ENCODE peak calls at places on chromosomes 6 and 20, in seven cellular contexts. S, E, O, T, Q, L and A are unnamed samples.
A peak's percentile ranks its signal among the peaks of the same experiment; 100 is the strongest.

GRCh38 chr20:50744143-50744792 is 12.9 kb downstream of the PARD6B start:
- DNase-seq in E (no peak), O (peak; percentile 42), L (no peak), S (no peak), Q (peak; percentile 96), T (peak; percentile 72), A (no peak)

GRCh38 chr20:58576590-58576944 is 61.4 kb upstream of the APCDD1L start:
- DNase-seq in T (no peak), O (no peak), E (no peak), Q (no peak), L (peak; percentile 51), S (no peak), A (no peak)

GRCh38 chr6:12138377-12138776 is 126.3 kb downstream of the HIVEP1 start:
- DNase-seq in Q (no peak), E (no peak), T (no peak), S (no peak), O (no peak), L (no peak), A (no peak)

GRCh38 chr20:58982406-58983114 is 1.5 kb downstream of the NELFCD start:
- DNase-seq in L (no peak), O (no peak), E (no peak), S (no peak), Q (no peak), T (no peak), A (no peak)

GRCh38 chr20:52340036-52340634 is 148.6 kb upstream of the ZFP64 start:
- DNase-seq in E (no peak), T (no peak), S (no peak), Q (peak; percentile 21), O (peak; percentile 21), L (no peak), A (no peak)

GRCh38 chr20:60718743-60719142 is 533.3 kb upstream of the CDH4 start:
- DNase-seq in S (no peak), E (no peak), T (no peak), Q (no peak), O (no peak), L (no peak), A (no peak)

GRCh38 chr6:96499781-96500180 is 21.8 kb upstream of the UFL1 start:
- DNase-seq in T (no peak), Q (no peak), S (no peak), E (no peak), L (peak; percentile 74), O (no peak), A (no peak)

GRCh38 chr20:20070871-20071726 is 18.8 kb downstream of the CFAP61 start:
- DNase-seq in L (no peak), S (no peak), Q (no peak), E (no peak), T (no peak), O (no peak), A (no peak)

GRCh38 chr6:148735996-148736395 is 10.8 kb upstream of the UST start:
- DNase-seq in Q (no peak), T (no peak), L (no peak), E (no peak), S (no peak), O (no peak), A (no peak)

GRCh38 chr6:41039060-41039998 is at the start of gene UNC5CL:
- DNase-seq in O (peak; percentile 22), T (peak; percentile 67), E (no peak), L (no peak), S (no peak), Q (peak; percentile 97), A (no peak)

GRCh38 chr6:42294759-42295158 is 77.1 kb upstream of the MRPS10 start:
- DNase-seq in S (no peak), Q (peak; percentile 86), O (peak; percentile 13), E (no peak), T (peak; percentile 67), L (no peak), A (peak; percentile 90)

GRCh38 chr6:131042664-131043063 is 20.4 kb downstream of the EPB41L2 start:
- DNase-seq in L (no peak), E (no peak), T (no peak), O (no peak), Q (no peak), S (no peak), A (no peak)

GRCh38 chr6:166927240-166927941 is 29.0 kb downstream of the RNASET2 start:
- DNase-seq in S (no peak), O (no peak), L (peak; percentile 36), Q (no peak), T (no peak), E (no peak), A (no peak)

GRCh38 chr6:11535801-11536230 is 1.7 kb upstream of the TMEM170B start:
- DNase-seq in L (no peak), S (peak; percentile 93), O (peak; percentile 90), E (no peak), Q (peak; percentile 29), T (peak; percentile 57), A (no peak)

GRCh38 chr6:112330071-112330876 is 16.9 kb upstream of the RFPL4B start:
- DNase-seq in O (peak; percentile 79), S (no peak), E (no peak), L (no peak), Q (no peak), T (peak; percentile 17), A (peak; percentile 36)

GRCh38 chr20:2042400-2042799 is 48.5 kb upstream of the PDYN start:
- DNase-seq in Q (peak; percentile 7), S (no peak), E (no peak), T (no peak), O (no peak), L (no peak), A (no peak)

GRCh38 chr6:57216235-57217101 is 5.6 kb downstream of the RAB23 start:
- DNase-seq in S (no peak), L (no peak), T (no peak), O (no peak), E (no peak), Q (no peak), A (no peak)

GRCh38 chr6:121305957-121306607 is 28.2 kb downstream of the TBC1D32 start:
- DNase-seq in O (peak; percentile 54), T (no peak), E (peak; percentile 12), Q (peak; percentile 63), S (peak; percentile 6), L (no peak), A (peak; percentile 8)

GRCh38 chr6:170127151-170127550 is 163.7 kb downstream of the DLL1 start:
- DNase-seq in Q (no peak), T (no peak), L (peak; percentile 55), S (no peak), E (no peak), O (no peak), A (no peak)

GRCh38 chr6:33546766-33547165 is 33.3 kb downstream of the BAK1 start:
- DNase-seq in E (no peak), L (no peak), Q (no peak), T (no peak), O (no peak), S (no peak), A (no peak)

GRCh38 chr6:33549896-33550295 is 30.2 kb downstream of the BAK1 start:
- DNase-seq in Q (no peak), S (no peak), T (no peak), O (no peak), L (no peak), E (no peak), A (no peak)

GRCh38 chr6:33547499-33547898 is 32.6 kb downstream of the BAK1 start:
- DNase-seq in T (no peak), Q (no peak), O (no peak), S (no peak), L (no peak), E (no peak), A (no peak)

GRCh38 chr6:33551538-33551937 is 28.5 kb downstream of the BAK1 start:
- DNase-seq in T (no peak), S (no peak), E (no peak), O (no peak), L (no peak), Q (no peak), A (no peak)

GRCh38 chr6:33549196-33549595 is 30.9 kb downstream of the BAK1 start:
- DNase-seq in E (no peak), Q (no peak), L (no peak), T (no peak), S (no peak), O (no peak), A (peak; percentile 68)
- H3K27ac ChIP-seq in E (no peak overlapping the region), Q (no peak overlapping the region), L (no peak overlapping the region), T (no peak overlapping the region), S (no peak overlapping the region), O (no peak overlapping the region), A (peak overlapping the region; percentile 44)

GRCh38 chr6:119313937-119314893 is 35.3 kb downstream of the MAN1A1 start:
- DNase-seq in O (no peak), S (no peak), Q (peak; percentile 47), T (no peak), L (no peak), E (no peak), A (no peak)
- H3K27ac ChIP-seq in O (no peak overlapping the region), S (peak overlapping the region; percentile 11), Q (peak overlapping the region; percentile 78), T (no peak overlapping the region), L (peak overlapping the region; percentile 89), E (no peak overlapping the region), A (no peak overlapping the region)

GRCh38 chr6:7219310-7219709 is 93.7 kb downstream of the SSR1 start:
- DNase-seq in E (no peak), Q (peak; percentile 41), O (no peak), S (no peak), T (peak; percentile 21), L (no peak), A (no peak)

GRCh38 chr6:7218586-7218985 is 94.4 kb downstream of the SSR1 start:
- DNase-seq in Q (no peak), E (no peak), T (no peak), S (no peak), O (no peak), L (no peak), A (no peak)

GRCh38 chr6:7215798-7216231 is 97.2 kb downstream of the SSR1 start:
- DNase-seq in E (no peak), O (no peak), L (no peak), S (no peak), T (no peak), Q (no peak), A (no peak)

GRCh38 chr6:7215140-7215539 is 97.9 kb downstream of the SSR1 start:
- DNase-seq in S (no peak), T (peak; percentile 28), Q (no peak), O (no peak), L (no peak), E (no peak), A (no peak)

DNA sequence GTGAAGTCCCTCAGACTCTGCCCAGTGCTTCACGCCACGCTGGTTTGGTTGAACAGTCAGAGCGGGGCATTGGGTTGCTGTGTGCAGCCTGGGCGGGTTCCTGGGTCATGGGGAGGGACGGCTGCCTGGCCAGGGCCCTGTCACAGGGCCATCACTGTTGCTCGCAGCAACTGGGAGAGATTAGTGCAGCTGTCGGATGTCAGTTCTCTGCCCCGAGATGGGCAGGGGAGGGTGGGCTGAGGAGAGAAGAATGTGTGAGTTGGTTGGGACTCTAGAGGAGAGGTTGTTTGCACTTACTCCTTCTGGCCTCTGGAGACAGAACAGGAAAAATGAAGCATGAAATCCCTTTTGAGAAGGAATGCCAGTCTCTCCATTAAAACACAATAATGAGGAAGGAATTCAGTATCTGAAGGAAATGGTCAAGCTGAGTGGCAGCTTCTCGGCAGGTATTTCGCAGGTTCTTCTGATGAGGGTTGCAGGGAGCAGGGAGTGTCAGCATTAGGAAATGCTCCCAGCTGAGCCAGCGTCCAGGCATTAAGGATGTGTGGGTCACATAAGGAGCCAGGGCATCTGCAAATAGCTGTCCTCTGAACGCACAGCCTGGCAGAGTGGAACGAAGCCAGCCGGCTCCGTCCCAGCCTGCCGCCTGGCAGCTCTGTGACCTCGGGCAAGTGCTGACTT is 95.9 kb downstream of the SSR1 start:
- DNase-seq in T (peak; percentile 34), S (no peak), O (no peak), L (no peak), E (peak; percentile 54), Q (no peak), A (no peak)
- H3K27ac ChIP-seq in T (peak overlapping the region; percentile 37), S (no peak overlapping the region), O (no peak overlapping the region), L (peak overlapping the region; percentile 71), E (peak overlapping the region; percentile 59), Q (no peak overlapping the region), A (peak overlapping the region; percentile 96)

GRCh38 chr6:43950731-43951062 is 176.6 kb downstream of the MRPL14 start:
- DNase-seq in Q (no peak), L (no peak), S (no peak), O (no peak), E (no peak), T (no peak), A (no peak)
- H3K27ac ChIP-seq in Q (no peak overlapping the region), L (no peak overlapping the region), S (no peak overlapping the region), O (no peak overlapping the region), E (no peak overlapping the region), T (no peak overlapping the region), A (no peak overlapping the region)